ENCODE peak calls at places on chromosomes 16 and 17, in five cellular contexts. X, W, Q, T and E are unnamed samples.

GRCh38 chr17:8706431-8706830 is 38.2 kb downstream of the CCDC42 start:
- DNase-seq in X (no peak), W (no peak), Q (no peak), T (no peak), E (no peak)

GRCh38 chr16:85563515-85564276 is 49.4 kb upstream of the GSE1 start:
- DNase-seq in X (no peak), W (no peak), Q (no peak), T (no peak), E (peak)

GRCh38 chr16:29030086-29030840 is 45.4 kb downstream of the LAT start:
- DNase-seq in X (no peak), W (no peak), Q (no peak), T (no peak), E (peak)

GRCh38 chr17:83144421-83145357 is 65.3 kb downstream of the METRNL start:
- DNase-seq in X (no peak), W (no peak), Q (no peak), T (no peak), E (no peak)

GRCh38 chr17:69560987-69561441 is 146.5 kb downstream of the MAP2K6 start:
- DNase-seq in X (no peak), W (no peak), Q (no peak), T (no peak), E (no peak)

GRCh38 chr17:41579484-41580243 is 7.0 kb downstream of the KRT14 start:
- DNase-seq in X (peak), W (peak), Q (peak), T (peak), E (peak)

GRCh38 chr16:12573730-12574383 is 229.8 kb downstream of the CPPED1 start:
- DNase-seq in X (peak), W (peak), Q (peak), T (no peak), E (no peak)

GRCh38 chr17:42403150-42403549 is 14.9 kb upstream of the STAT3 start:
- DNase-seq in X (no peak), W (no peak), Q (peak), T (no peak), E (no peak)

GRCh38 chr17:19023209-19023999 is 18.8 kb upstream of the FAM83G start:
- DNase-seq in X (no peak), W (no peak), Q (no peak), T (no peak), E (peak)

GRCh38 chr16:57469046-57469445 is 6.6 kb downstream of the POLR2C start:
- DNase-seq in X (no peak), W (no peak), Q (no peak), T (no peak), E (no peak)

GRCh38 chr16:57801098-57801855 is 1.0 kb downstream of the KIFC3 start:
- DNase-seq in X (no peak), W (no peak), Q (no peak), T (no peak), E (no peak)

GRCh38 chr16:87145181-87146176 is 171.7 kb downstream of the C16orf95 start:
- DNase-seq in X (peak), W (no peak), Q (no peak), T (no peak), E (peak)

GRCh38 chr17:4364622-4365041 is 1.8 kb downstream of the UBE2G1 start:
- DNase-seq in X (no peak), W (no peak), Q (no peak), T (no peak), E (no peak)

GRCh38 chr16:1156111-1156982 is 3.4 kb downstream of the CACNA1H start:
- DNase-seq in X (no peak), W (no peak), Q (no peak), T (no peak), E (no peak)

GRCh38 chr17:75010683-75011406 is 1.6 kb upstream of the MRPL58 start:
- DNase-seq in X (no peak), W (no peak), Q (no peak), T (peak), E (no peak)

GRCh38 chr17:7416323-7416722 is 3.8 kb upstream of the SPEM1 start:
- DNase-seq in X (no peak), W (no peak), Q (peak), T (no peak), E (no peak)

GRCh38 chr16:17461951-17462729 is 8.6 kb downstream of the XYLT1 start:
- DNase-seq in X (no peak), W (no peak), Q (peak), T (no peak), E (no peak)

GRCh38 chr17:43780135-43780534 is at the start of gene CFAP97D1:
- DNase-seq in X (no peak), W (no peak), Q (no peak), T (no peak), E (no peak)
- H3K27ac ChIP-seq in X (no peak), W (no peak), Q (no peak), T (peak), E (peak)

DNA sequence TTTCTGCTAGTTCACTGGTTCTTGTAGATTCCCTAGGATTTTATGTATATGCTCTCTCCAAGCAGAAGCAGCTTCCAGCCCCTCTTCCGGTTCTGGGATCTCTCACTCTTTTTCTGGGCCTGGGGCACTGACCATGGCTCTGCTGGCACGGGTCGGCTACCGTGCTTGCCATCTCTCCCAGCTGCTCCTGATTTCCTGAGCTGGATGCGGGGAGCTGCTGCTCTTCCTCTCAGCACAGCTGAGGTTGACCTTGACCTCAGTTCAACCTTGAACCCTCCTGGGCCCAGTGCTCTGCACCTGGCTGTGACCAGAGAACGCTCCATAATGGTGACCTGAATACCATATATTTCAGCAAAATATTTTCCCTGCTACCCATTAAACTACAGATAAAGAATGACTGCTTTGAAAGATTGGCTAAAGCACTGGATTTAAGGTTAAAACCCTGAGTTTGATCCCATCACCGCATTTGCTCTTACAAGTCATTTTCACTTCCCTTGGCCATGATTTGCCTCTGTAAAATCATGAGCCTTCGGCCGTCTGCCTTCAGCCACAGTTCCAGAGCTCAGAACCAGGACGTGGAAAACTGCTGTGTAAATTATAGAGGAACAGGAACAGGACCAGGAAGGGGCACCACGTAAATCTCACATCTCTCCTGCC is 130.8 kb upstream of the CHMP6 start:
- DNase-seq in X (no peak), W (no peak), Q (no peak), T (no peak), E (no peak)
- H3K27ac ChIP-seq in X (no peak), W (no peak), Q (no peak), T (no peak), E (no peak)

GRCh38 chr16:31527617-31528287 is at the start of gene AHSP:
- DNase-seq in X (no peak), W (no peak), Q (no peak), T (no peak), E (no peak)

GRCh38 chr16:31529398-31530312 is 2.0 kb downstream of the AHSP start:
- DNase-seq in X (no peak), W (no peak), Q (no peak), T (no peak), E (peak)

GRCh38 chr16:31531096-31531495 is 3.4 kb downstream of the AHSP start:
- DNase-seq in X (no peak), W (no peak), Q (no peak), T (no peak), E (no peak)

GRCh38 chr16:31530405-31530804 is 2.7 kb downstream of the AHSP start:
- DNase-seq in X (no peak), W (no peak), Q (no peak), T (no peak), E (no peak)

GRCh38 chr16:31528726-31529397 is 1.2 kb downstream of the AHSP start:
- DNase-seq in X (no peak), W (no peak), Q (no peak), T (no peak), E (no peak)
- H3K27ac ChIP-seq in X (no peak), W (no peak), Q (no peak), T (no peak), E (no peak)

GRCh38 chr16:83952587-83952939 is 477 bp upstream of the OSGIN1 start:
- DNase-seq in X (peak), W (no peak), Q (no peak), T (no peak), E (no peak)
- H3K27ac ChIP-seq in X (peak), W (peak), Q (no peak), T (peak), E (peak)

DNA sequence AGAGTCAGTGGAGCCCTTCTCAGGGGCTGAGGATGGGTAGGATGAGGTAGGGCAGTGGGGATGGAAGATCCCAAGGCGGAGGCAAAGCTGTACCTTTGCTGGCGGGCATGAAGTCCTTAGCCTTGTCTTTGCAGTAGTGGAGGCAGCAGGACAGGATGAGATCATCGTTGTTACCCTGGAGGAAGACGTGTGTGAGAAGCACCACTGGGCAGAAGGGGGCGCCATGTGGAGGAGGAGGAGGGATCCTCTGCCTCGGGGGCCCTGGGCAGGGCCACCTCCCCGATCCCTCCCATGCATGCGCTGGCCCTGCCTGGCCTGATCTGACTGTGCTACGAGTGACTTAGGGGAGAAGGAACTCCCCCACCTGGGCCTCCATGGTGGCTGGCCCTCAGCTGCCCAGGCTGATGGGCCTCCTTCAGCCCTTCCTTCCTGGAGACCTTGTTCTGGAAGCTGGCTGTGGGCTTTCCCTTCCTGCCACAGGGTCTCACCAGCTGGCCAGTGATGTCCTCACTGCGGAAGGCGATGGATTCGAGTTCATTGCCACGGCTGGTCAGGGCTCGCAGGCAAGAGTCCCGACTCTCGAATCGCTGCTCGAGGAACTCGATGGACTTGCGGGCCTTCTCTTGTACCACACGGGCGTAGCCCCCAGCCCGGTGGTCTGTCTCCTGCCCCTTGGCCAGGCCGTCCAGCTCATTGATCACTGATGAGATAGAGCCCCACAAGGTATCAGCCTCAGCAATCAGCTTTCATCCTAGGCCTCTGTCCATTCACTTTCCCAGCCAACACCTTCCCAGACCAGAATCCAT is 10.3 kb downstream of the HIC1 start:
- DNase-seq in X (no peak), W (no peak), Q (peak), T (no peak), E (no peak)
- H3K27ac ChIP-seq in X (no peak), W (no peak), Q (peak), T (no peak), E (peak)

DNA sequence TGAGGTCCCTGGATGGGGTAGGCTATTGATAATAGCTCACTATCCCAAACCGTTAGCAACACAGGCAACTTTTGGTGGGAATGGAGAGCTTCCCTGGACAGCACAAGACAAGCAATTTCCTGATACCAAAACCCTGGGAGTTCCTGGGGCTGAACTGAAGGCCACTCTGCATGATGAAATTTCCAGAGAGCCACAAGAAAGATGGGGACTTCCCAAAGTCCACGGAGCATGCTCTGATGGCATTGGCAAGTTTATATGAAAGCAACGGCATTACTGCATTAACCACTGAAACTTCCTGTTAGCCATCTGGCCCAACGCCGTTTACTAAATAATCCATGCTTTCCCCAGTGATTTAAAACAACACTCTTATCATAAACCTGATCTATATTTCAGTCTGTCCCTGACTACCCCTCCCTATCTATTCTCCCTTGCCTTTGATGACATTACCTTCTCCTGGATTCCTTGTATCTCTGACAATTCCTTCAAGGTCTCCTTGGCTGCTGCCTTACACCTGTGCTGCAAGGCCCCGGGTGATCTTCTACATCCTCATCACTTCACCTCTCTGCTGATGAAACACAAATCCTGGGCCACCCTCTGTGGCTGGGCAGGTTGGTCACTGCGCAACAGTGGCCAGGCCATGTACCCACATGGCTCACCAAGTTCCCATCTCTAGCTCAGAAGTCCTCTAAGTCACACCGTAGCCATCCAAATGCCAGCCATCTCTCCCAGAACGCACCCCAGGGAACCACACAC is 108.5 kb upstream of the RCVRN start:
- DNase-seq in X (no peak), W (no peak), Q (no peak), T (no peak), E (no peak)
- H3K27ac ChIP-seq in X (no peak), W (no peak), Q (peak), T (peak), E (peak)

DNA sequence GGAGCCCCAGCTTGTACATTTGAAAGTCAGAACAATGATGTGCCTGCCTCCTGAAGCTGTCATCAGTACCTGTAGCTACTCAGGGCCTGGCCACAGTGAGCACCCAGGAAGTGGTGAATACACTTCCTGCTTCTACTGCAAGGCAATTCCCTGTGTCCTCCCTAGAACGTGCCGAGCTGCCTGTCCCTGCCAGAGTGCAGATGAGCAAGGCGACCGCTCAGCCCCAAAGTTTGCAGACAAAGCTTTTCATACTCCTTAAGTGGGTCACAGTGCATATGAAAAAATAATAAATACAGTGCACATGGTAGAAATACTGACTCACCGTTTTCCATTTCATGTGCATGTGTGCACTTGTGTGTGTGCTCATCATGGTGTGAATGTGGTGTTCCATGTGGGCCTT is 77.3 kb downstream of the MPRIP start:
- DNase-seq in X (no peak), W (peak), Q (no peak), T (no peak), E (no peak)
- H3K27ac ChIP-seq in X (peak), W (peak), Q (no peak), T (peak), E (peak)

GRCh38 chr17:80061421-80061820 is 25.0 kb downstream of the CCDC40 start:
- DNase-seq in X (no peak), W (no peak), Q (no peak), T (no peak), E (no peak)
- H3K27ac ChIP-seq in X (no peak), W (no peak), Q (no peak), T (no peak), E (no peak)

DNA sequence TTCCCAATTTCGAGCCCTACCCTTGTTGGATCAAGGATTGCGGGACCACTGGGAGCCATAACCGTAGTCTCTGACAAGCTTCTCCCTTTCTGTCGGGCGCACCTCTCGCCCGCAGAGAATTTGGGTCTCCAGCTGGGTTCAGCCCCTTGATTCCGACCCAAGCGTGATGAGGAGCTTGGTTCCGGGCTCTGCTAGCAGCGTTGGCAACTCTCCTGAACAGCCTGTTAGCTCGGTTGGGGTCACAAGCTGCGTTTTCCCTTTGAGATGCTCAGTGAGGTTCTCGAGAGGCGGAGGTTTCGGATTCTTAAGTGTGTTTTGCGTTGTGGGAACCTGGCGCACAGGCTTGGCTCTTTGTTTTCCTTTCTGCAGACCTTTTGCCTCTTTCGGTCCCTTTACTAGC is 667 bp downstream of the ATXN1L start:
- DNase-seq in X (no peak), W (no peak), Q (peak), T (peak), E (no peak)
- H3K27ac ChIP-seq in X (peak), W (peak), Q (no peak), T (peak), E (peak)

DNA sequence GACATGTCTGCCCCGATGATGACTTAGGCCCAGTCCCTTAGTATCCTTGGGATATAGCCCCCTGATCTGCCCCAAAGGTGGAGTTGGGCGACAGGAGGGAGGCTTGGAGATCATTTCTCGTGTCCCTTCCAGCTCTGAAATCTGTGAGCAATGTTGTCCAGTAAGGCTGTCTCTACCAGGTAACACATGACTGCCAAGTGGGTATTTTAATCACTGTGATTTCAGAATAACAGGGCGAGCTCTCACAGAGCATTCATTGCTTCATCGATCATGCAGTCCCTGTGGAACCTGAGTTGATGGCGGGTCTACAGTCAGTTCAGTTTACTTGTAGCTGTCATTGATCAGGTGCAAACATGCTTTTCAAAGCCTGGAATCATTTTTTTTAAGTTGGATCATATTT is 39.2 kb downstream of the KSR1 start:
- DNase-seq in X (no peak), W (no peak), Q (no peak), T (no peak), E (no peak)
- H3K27ac ChIP-seq in X (no peak), W (no peak), Q (no peak), T (peak), E (peak)